ENCODE peak calls at places on chromosomes 2 and 18, in six cellular contexts. O is foreskin fibroblast, M is PC-9, K is fibroblast of mammary gland, J is epithelial cell of esophagus, L is MM.1S. Q is an unnamed sample.
A peak's percentile ranks its signal among the peaks of the same experiment; 100 is the strongest.

GRCh38 chr2:60555066-60555793 is 1.8 kb upstream of the BCL11A start:
- DNase-seq in L (peak; percentile 92), J (peak; percentile 78), K (peak; percentile 51), M (no peak), O (peak; percentile 55), Q (peak; percentile 53)

GRCh38 chr18:63148449-63149199 is 170.9 kb downstream of the BCL2 start:
- DNase-seq in J (no peak), M (peak; percentile 17), O (peak; percentile 26), L (no peak), K (peak; percentile 69), Q (peak; percentile 88)

GRCh38 chr18:32060026-32060425 is 31.6 kb upstream of the RNF138 start:
- DNase-seq in L (no peak), K (no peak), M (no peak), J (no peak), O (no peak), Q (no peak)

GRCh38 chr2:51698005-51698404 is 666.1 kb upstream of the NRXN1 start:
- DNase-seq in O (no peak), K (no peak), L (no peak), M (no peak), J (no peak), Q (no peak)

GRCh38 chr2:157468931-157469708 is 25.2 kb upstream of the CYTIP start:
- DNase-seq in O (peak; percentile 26), K (peak; percentile 69), M (no peak), J (peak; percentile 73), L (peak; percentile 89), Q (peak; percentile 35)

GRCh38 chr2:66781804-66782203 is 346.9 kb downstream of the MEIS1 start:
- DNase-seq in J (peak; percentile 83), O (no peak), M (no peak), L (no peak), K (no peak), Q (no peak)

GRCh38 chr18:70295633-70296188 is 6.9 kb downstream of the SOCS6 start:
- DNase-seq in M (no peak), O (no peak), J (no peak), K (peak; percentile 43), L (no peak), Q (no peak)

GRCh38 chr2:159454185-159454584 is 162.2 kb downstream of the BAZ2B start:
- DNase-seq in L (no peak), M (peak; percentile 48), K (peak; percentile 13), J (peak; percentile 89), O (no peak), Q (no peak)

GRCh38 chr2:56565143-56565542 is 381.4 kb downstream of the CCDC85A start:
- DNase-seq in L (no peak), K (peak; percentile 42), O (no peak), M (no peak), J (no peak), Q (peak; percentile 5)

GRCh38 chr2:218257390-218257981 is 3.3 kb upstream of the GPBAR1 start:
- DNase-seq in O (no peak), K (peak; percentile 34), M (no peak), J (peak; percentile 56), L (peak; percentile 86), Q (no peak)

GRCh38 chr2:65050931-65051330 is 5.3 kb upstream of the CEP68 start:
- DNase-seq in J (no peak), L (no peak), K (no peak), O (no peak), M (no peak), Q (no peak)

GRCh38 chr2:30267161-30267568 is 35.8 kb downstream of the LBH start:
- DNase-seq in K (no peak), O (no peak), L (peak; percentile 32), J (no peak), M (no peak), Q (no peak)

GRCh38 chr2:191374366-191374765 is 129.2 kb downstream of the MYO1B start:
- DNase-seq in O (no peak), L (no peak), K (no peak), M (no peak), J (no peak), Q (no peak)

GRCh38 chr2:1767939-1768691 is 23.8 kb upstream of the PXDN start:
- DNase-seq in K (no peak), L (no peak), M (no peak), J (no peak), O (no peak), Q (no peak)

GRCh38 chr2:150675807-150676206 is 188.3 kb upstream of the RND3 start:
- DNase-seq in K (no peak), M (no peak), L (no peak), O (no peak), J (no peak), Q (peak; percentile 70)

GRCh38 chr18:26909599-26910290 is 44.2 kb upstream of the AQP4 start:
- DNase-seq in O (no peak), K (no peak), J (no peak), M (no peak), L (no peak), Q (no peak)

GRCh38 chr2:55995206-55995605 is 71.6 kb upstream of the EFEMP1 start:
- DNase-seq in O (no peak), M (no peak), J (no peak), L (no peak), K (peak; percentile 23), Q (no peak)

GRCh38 chr2:190062053-190062452 is 476 bp downstream of the MSTN start:
- DNase-seq in O (no peak), K (peak; percentile 3), M (no peak), J (no peak), L (no peak), Q (no peak)

GRCh38 chr2:124804014-124804940 is 779.2 kb downstream of the CNTNAP5 start:
- DNase-seq in O (no peak), J (peak; percentile 24), K (peak; percentile 10), L (peak; percentile 50), M (no peak), Q (peak; percentile 30)

GRCh38 chr18:8794133-8794986 is 89.0 kb downstream of the MTCL1 start:
- DNase-seq in L (no peak), J (peak; percentile 50), O (peak; percentile 79), K (peak; percentile 91), M (peak; percentile 88), Q (peak; percentile 81)

GRCh38 chr2:3536682-3537632 is 17.6 kb upstream of the ADI1 start:
- DNase-seq in L (no peak), M (no peak), K (peak; percentile 60), O (peak; percentile 34), J (peak; percentile 25), Q (peak; percentile 57)

GRCh38 chr18:9771261-9771976 is 63.3 kb downstream of the RAB31 start:
- DNase-seq in K (peak; percentile 73), O (peak; percentile 30), J (peak; percentile 72), M (no peak), L (no peak), Q (peak; percentile 54)

GRCh38 chr18:13444430-13445240 is 226.1 kb downstream of the LDLRAD4 start:
- DNase-seq in K (no peak), O (no peak), J (no peak), L (no peak), M (no peak), Q (no peak)

GRCh38 chr2:183034806-183035205 is 3.5 kb downstream of the NCKAP1 start:
- DNase-seq in J (no peak), O (no peak), K (peak; percentile 60), M (peak; percentile 54), L (no peak), Q (peak; percentile 27)

GRCh38 chr2:191318729-191319078 is 73.5 kb downstream of the MYO1B start:
- DNase-seq in J (peak; percentile 81), L (no peak), K (peak; percentile 77), M (no peak), O (peak; percentile 78), Q (peak; percentile 78)

GRCh38 chr18:10054366-10054765 is 140.6 kb downstream of the VAPA start:
- DNase-seq in M (no peak), K (no peak), L (no peak), O (no peak), J (no peak), Q (no peak)

GRCh38 chr2:28062867-28063266 is 172.3 kb downstream of the BABAM2 start:
- DNase-seq in J (no peak), M (no peak), O (no peak), K (no peak), L (no peak), Q (no peak)

GRCh38 chr2:180571559-180571958 is 408.8 kb upstream of the UBE2E3 start:
- DNase-seq in K (peak; percentile 56), L (no peak), J (peak; percentile 32), M (peak; percentile 48), O (peak; percentile 52), Q (peak; percentile 77)

GRCh38 chr2:69195706-69196105 is 182.7 kb downstream of the ANTXR1 start:
- DNase-seq in K (no peak), M (no peak), O (no peak), J (no peak), L (no peak), Q (no peak)

GRCh38 chr2:191847764-191848163 is 876 bp upstream of the CAVIN2 start:
- DNase-seq in L (no peak), J (no peak), O (no peak), M (no peak), K (no peak), Q (no peak)

GRCh38 chr2:55051026-55051866 is 995 bp upstream of the RTN4 start:
- DNase-seq in M (peak; percentile 100), J (peak; percentile 99), O (peak; percentile 99), K (peak; percentile 100), L (no peak), Q (peak; percentile 99)

GRCh38 chr2:154720642-154721041 is 22.1 kb downstream of the KCNJ3 start:
- DNase-seq in L (peak; percentile 8), J (peak; percentile 8), O (no peak), K (peak; percentile 24), M (no peak), Q (no peak)

GRCh38 chr18:34767601-34768027 is 57.5 kb downstream of the DTNA start:
- DNase-seq in L (no peak), M (no peak), K (peak; percentile 97), J (peak; percentile 98), O (peak; percentile 96), Q (peak; percentile 68)

GRCh38 chr2:102703748-102704147 is 58.1 kb upstream of the TMEM182 start:
- DNase-seq in M (peak; percentile 55), K (peak; percentile 39), L (peak; percentile 10), J (peak; percentile 68), O (no peak), Q (peak; percentile 30)
- TF ChIP-seq CTCF in M (peak; percentile 73), K (peak; percentile 49), L (peak; percentile 37), J (peak; percentile 57), O (peak; percentile 15), Q (peak; percentile 41)

GRCh38 chr18:3623769-3624545 is 174.0 kb downstream of the TGIF1 start:
- DNase-seq in O (peak; percentile 95), J (peak; percentile 96), M (peak; percentile 98), L (no peak), K (peak; percentile 99), Q (peak; percentile 99)
- H3K4me3 ChIP-seq in O (peak overlapping the region; percentile 15), J (no peak overlapping the region), M (peak overlapping the region; percentile 58), L (no peak overlapping the region), K (peak overlapping the region; percentile 33), Q (peak overlapping the region; percentile 37)

GRCh38 chr2:143263045-143263625 is 133.9 kb downstream of the ARHGAP15 start:
- DNase-seq in J (peak; percentile 27), M (no peak), K (peak; percentile 15), L (no peak), O (no peak), Q (no peak)
- TF ChIP-seq CTCF in J (no peak), M (no peak), K (peak; percentile 30), L (peak; percentile 17), O (no peak), Q (no peak)

DNA sequence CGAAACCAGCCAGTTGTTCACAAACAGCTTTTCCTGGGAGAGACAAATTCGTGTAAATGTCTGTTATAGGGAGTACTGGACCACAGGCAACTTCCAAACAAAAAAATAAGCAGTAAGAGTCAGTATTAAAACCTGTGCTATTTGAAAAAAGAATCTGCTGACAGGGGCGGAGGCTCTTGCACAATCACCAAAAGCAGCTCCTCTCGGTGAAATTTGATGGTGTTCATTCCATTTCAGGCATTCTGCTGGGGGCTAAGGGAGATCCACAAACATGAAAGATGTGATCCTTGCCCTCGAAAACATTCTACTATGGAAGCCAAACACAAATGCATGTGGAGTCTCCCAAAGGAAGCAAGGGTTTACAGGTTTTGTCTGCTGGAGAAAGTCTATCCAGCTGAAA is 45.0 kb downstream of the TFCP2L1 start:
- DNase-seq in O (no peak), J (no peak), K (no peak), M (no peak), L (no peak), Q (no peak)
- H3K4me3 ChIP-seq in O (no peak overlapping the region), J (no peak overlapping the region), K (no peak overlapping the region), M (no peak overlapping the region), L (no peak overlapping the region), Q (no peak overlapping the region)